ENCODE peak calls at places on chromosome 4, in six cellular contexts. One of them, this sample, is unnamed.

GRCh38 chr4:71732066-71732465 is 51.8 kb downstream of the GC start:
- DNase-seq in T follicular helper cell: no peak
- DNase-seq in activated T-cell treated with anti-CD3 and anti-CD28 coated beads, Interleukin-2, amount 50 U/mL, for 48 hours: no peak
- DNase-seq in pancreas: no peak
- DNase-seq in stimulated activated naive B cell treated with anti-CD40 and anti-IgM and Interleukin-4, amounts not matched to agents 10 μg/mL and 1 μg/mL and 100 μg/mL, for 72 hours: no peak
- DNase-seq in activated naive CD8-positive, alpha-beta T cell treated with anti-CD3 and anti-CD28 coated beads for 36 hours: no peak
- DNase-seq in this sample: no peak

GRCh38 chr4:1790005-1790404 is 3.1 kb upstream of the FGFR3 start:
- DNase-seq in T follicular helper cell: no peak
- DNase-seq in activated T-cell treated with anti-CD3 and anti-CD28 coated beads, Interleukin-2, amount 50 U/mL, for 48 hours: no peak
- DNase-seq in pancreas: no peak
- DNase-seq in stimulated activated naive B cell treated with anti-CD40 and anti-IgM and Interleukin-4, amounts not matched to agents 10 μg/mL and 1 μg/mL and 100 μg/mL, for 72 hours: no peak
- DNase-seq in activated naive CD8-positive, alpha-beta T cell treated with anti-CD3 and anti-CD28 coated beads for 36 hours: no peak
- DNase-seq in this sample: no peak

GRCh38 chr4:188262464-188262863 is 123.2 kb downstream of the TRIML1 start:
- DNase-seq in T follicular helper cell: no peak
- DNase-seq in activated T-cell treated with anti-CD3 and anti-CD28 coated beads, Interleukin-2, amount 50 U/mL, for 48 hours: no peak
- DNase-seq in pancreas: no peak
- DNase-seq in stimulated activated naive B cell treated with anti-CD40 and anti-IgM and Interleukin-4, amounts not matched to agents 10 μg/mL and 1 μg/mL and 100 μg/mL, for 72 hours: no peak
- DNase-seq in activated naive CD8-positive, alpha-beta T cell treated with anti-CD3 and anti-CD28 coated beads for 36 hours: no peak
- DNase-seq in this sample: no peak

GRCh38 chr4:87030124-87030523 is 95.3 kb downstream of the AFF1 start:
- DNase-seq in T follicular helper cell: no peak
- DNase-seq in activated T-cell treated with anti-CD3 and anti-CD28 coated beads, Interleukin-2, amount 50 U/mL, for 48 hours: no peak
- DNase-seq in pancreas: no peak
- DNase-seq in stimulated activated naive B cell treated with anti-CD40 and anti-IgM and Interleukin-4, amounts not matched to agents 10 μg/mL and 1 μg/mL and 100 μg/mL, for 72 hours: no peak
- DNase-seq in activated naive CD8-positive, alpha-beta T cell treated with anti-CD3 and anti-CD28 coated beads for 36 hours: no peak
- DNase-seq in this sample: no peak

GRCh38 chr4:145937990-145938611 is 522 bp downstream of the ZNF827 start:
- DNase-seq in T follicular helper cell: peak
- DNase-seq in activated T-cell treated with anti-CD3 and anti-CD28 coated beads, Interleukin-2, amount 50 U/mL, for 48 hours: peak
- DNase-seq in pancreas: no peak
- DNase-seq in stimulated activated naive B cell treated with anti-CD40 and anti-IgM and Interleukin-4, amounts not matched to agents 10 μg/mL and 1 μg/mL and 100 μg/mL, for 72 hours: peak
- DNase-seq in activated naive CD8-positive, alpha-beta T cell treated with anti-CD3 and anti-CD28 coated beads for 36 hours: peak
- DNase-seq in this sample: peak

GRCh38 chr4:141782205-141782604 is 145.8 kb downstream of the IL15 start:
- DNase-seq in T follicular helper cell: no peak
- DNase-seq in activated T-cell treated with anti-CD3 and anti-CD28 coated beads, Interleukin-2, amount 50 U/mL, for 48 hours: no peak
- DNase-seq in pancreas: no peak
- DNase-seq in stimulated activated naive B cell treated with anti-CD40 and anti-IgM and Interleukin-4, amounts not matched to agents 10 μg/mL and 1 μg/mL and 100 μg/mL, for 72 hours: no peak
- DNase-seq in activated naive CD8-positive, alpha-beta T cell treated with anti-CD3 and anti-CD28 coated beads for 36 hours: no peak
- DNase-seq in this sample: no peak

GRCh38 chr4:105896461-105896939 is 1.2 kb downstream of the NPNT start:
- DNase-seq in T follicular helper cell: no peak
- DNase-seq in activated T-cell treated with anti-CD3 and anti-CD28 coated beads, Interleukin-2, amount 50 U/mL, for 48 hours: peak
- DNase-seq in pancreas: no peak
- DNase-seq in stimulated activated naive B cell treated with anti-CD40 and anti-IgM and Interleukin-4, amounts not matched to agents 10 μg/mL and 1 μg/mL and 100 μg/mL, for 72 hours: no peak
- DNase-seq in activated naive CD8-positive, alpha-beta T cell treated with anti-CD3 and anti-CD28 coated beads for 36 hours: no peak
- DNase-seq in this sample: no peak

GRCh38 chr4:37631551-37631950 is 54.6 kb downstream of the RELL1 start:
- DNase-seq in T follicular helper cell: no peak
- DNase-seq in activated T-cell treated with anti-CD3 and anti-CD28 coated beads, Interleukin-2, amount 50 U/mL, for 48 hours: no peak
- DNase-seq in pancreas: no peak
- DNase-seq in stimulated activated naive B cell treated with anti-CD40 and anti-IgM and Interleukin-4, amounts not matched to agents 10 μg/mL and 1 μg/mL and 100 μg/mL, for 72 hours: no peak
- DNase-seq in activated naive CD8-positive, alpha-beta T cell treated with anti-CD3 and anti-CD28 coated beads for 36 hours: no peak
- DNase-seq in this sample: no peak

This sample was measured in effector CD8-positive, alpha-beta T cell.